ENCODE peak calls at places on chromosomes 12 and 14, in four cellular contexts. Q is iPS-NIHi11; H is head of caudate nucleus; M is stimulated activated CD4-positive, alpha-beta T cell treated with anti-CD3 and anti-CD28 coated beads, Interleukin-4, amount 100 ng/mL, for 1 hour. Z is an unnamed sample.

GRCh38 chr12:120687570-120688289 is 781 bp downstream of the MLEC start:
- DNase-seq in Q (no peak), H (no peak), M (peak; percentile 49), Z (no peak)

GRCh38 chr14:30211326-30211725 is 283.7 kb upstream of the PRKD1 start:
- DNase-seq in Q (no peak), H (no peak), M (no peak), Z (no peak)

GRCh38 chr14:68139466-68140110 is 320.0 kb downstream of the RAD51B start:
- DNase-seq in Q (no peak), H (no peak), M (no peak), Z (no peak)

GRCh38 chr12:63220921-63221320 is 69.9 kb upstream of the AVPR1A start:
- DNase-seq in Q (no peak), H (no peak), M (no peak), Z (no peak)

GRCh38 chr14:68910540-68910939 is 68.6 kb downstream of the ACTN1 start:
- DNase-seq in Q (no peak), H (no peak), M (no peak), Z (no peak)

GRCh38 chr12:70180140-70180539 is 63.1 kb upstream of the CNOT2 start:
- DNase-seq in Q (no peak), H (peak; percentile 47), M (no peak), Z (no peak)

GRCh38 chr14:105021656-105022275 is 883 bp upstream of the CDCA4 start:
- DNase-seq in Q (peak; percentile 66), H (peak; percentile 22), M (peak; percentile 53), Z (no peak)

GRCh38 chr14:63986789-63987533 is 134.2 kb downstream of the SYNE2 start:
- DNase-seq in Q (no peak), H (no peak), M (no peak), Z (peak; percentile 67)

GRCh38 chr14:60166144-60166543 is 946 bp upstream of the DHRS7 start:
- DNase-seq in Q (no peak), H (no peak), M (no peak), Z (no peak)

GRCh38 chr12:124537525-124538193 is 29.8 kb downstream of the NCOR2 start:
- DNase-seq in Q (no peak), H (peak; percentile 80), M (no peak), Z (no peak)

GRCh38 chr12:13834241-13834640 is 147.2 kb downstream of the GRIN2B start:
- DNase-seq in Q (no peak), H (no peak), M (no peak), Z (no peak)

GRCh38 chr12:57688931-57689330 is 5.0 kb upstream of the OS9 start:
- DNase-seq in Q (no peak), H (no peak), M (no peak), Z (no peak)

GRCh38 chr14:104595116-104595675 is 9.4 kb downstream of the TMEM179 start:
- DNase-seq in Q (no peak), H (no peak), M (no peak), Z (no peak)

GRCh38 chr12:116820077-116820656 is 61.1 kb downstream of the HRK start:
- DNase-seq in Q (no peak), H (no peak), M (no peak), Z (no peak)

GRCh38 chr12:1859643-1860042 is 39.3 kb downstream of the LRTM2 start:
- DNase-seq in Q (no peak), H (no peak), M (no peak), Z (no peak)

GRCh38 chr14:44880791-44881190 is 81.0 kb downstream of the KLHL28 start:
- DNase-seq in Q (no peak), H (no peak), M (no peak), Z (no peak)

GRCh38 chr12:67422081-67422480 is 152.9 kb downstream of the CAND1 start:
- DNase-seq in Q (no peak), H (no peak), M (no peak), Z (no peak)

GRCh38 chr14:61202124-61202523 is 79.0 kb downstream of the TMEM30B start:
- DNase-seq in Q (no peak), H (no peak), M (no peak), Z (no peak)

GRCh38 chr14:32336702-32337101 is 7.6 kb downstream of the AKAP6 start:
- DNase-seq in Q (no peak), H (no peak), M (no peak), Z (no peak)

GRCh38 chr14:104794099-104794498 is 1.4 kb downstream of the AKT1 start:
- DNase-seq in Q (peak; percentile 94), H (no peak), M (peak; percentile 38), Z (no peak)

GRCh38 chr12:39145175-39145999 is 240.0 kb upstream of the CPNE8 start:
- DNase-seq in Q (peak; percentile 78), H (peak; percentile 26), M (peak; percentile 21), Z (no peak)

GRCh38 chr14:34361504-34362011 is 100.5 kb downstream of the SPTSSA start:
- DNase-seq in Q (no peak), H (no peak), M (no peak), Z (no peak)

GRCh38 chr12:12859690-12860089 is 31.7 kb upstream of the GPRC5A start:
- DNase-seq in Q (no peak), H (no peak), M (no peak), Z (no peak)

GRCh38 chr12:6745751-6746525 is 7.0 kb downstream of the MLF2 start:
- DNase-seq in Q (no peak), H (no peak), M (no peak), Z (no peak)

GRCh38 chr12:121008347-121009098 is 7.8 kb downstream of the C12orf43 start:
- DNase-seq in Q (no peak), H (no peak), M (no peak), Z (no peak)

GRCh38 chr14:104150201-104151027 is 12.0 kb downstream of the KIF26A start:
- DNase-seq in Q (peak; percentile 87), H (no peak), M (no peak), Z (no peak)

GRCh38 chr12:6226002-6226700 is 26.0 kb downstream of the CD9 start:
- DNase-seq in Q (no peak), H (no peak), M (no peak), Z (no peak)

GRCh38 chr14:35159742-35160409 is 37.5 kb downstream of the PRORP start:
- DNase-seq in Q (no peak), H (no peak), M (no peak), Z (peak; percentile 78)

GRCh38 chr14:75126121-75126544 is 715 bp downstream of the NEK9 start:
- DNase-seq in Q (peak; percentile 7), H (no peak), M (no peak), Z (no peak)

GRCh38 chr12:59570134-59570533 is 25.7 kb upstream of the SLC16A7 start:
- DNase-seq in Q (no peak), H (no peak), M (no peak), Z (no peak)

GRCh38 chr14:95886366-95886765 is 9.7 kb downstream of the TUNAR start:
- DNase-seq in Q (no peak), H (no peak), M (no peak), Z (no peak)

GRCh38 chr12:124686001-124686884 is 118.8 kb upstream of the NCOR2 start:
- DNase-seq in Q (no peak), H (no peak), M (no peak), Z (no peak)

GRCh38 chr14:23057757-23058653 is 685 bp upstream of the CDH24 start:
- DNase-seq in Q (peak; percentile 90), H (peak; percentile 84), M (peak; percentile 88), Z (no peak)

GRCh38 chr14:65224799-65225198 is 122.5 kb upstream of the MAX start:
- DNase-seq in Q (no peak), H (peak; percentile 70), M (no peak), Z (no peak)

GRCh38 chr12:124369055-124369900 is 74.4 kb downstream of the RFLNA start:
- DNase-seq in Q (peak; percentile 47), H (peak; percentile 86), M (no peak), Z (peak; percentile 73)